ENCODE peak calls at places on chromosomes 1 and 21, in eight cellular contexts. N, V, U, R, E, A, Z and D are unnamed samples.

GRCh38 chr1:197614916-197615692 is 160.2 kb downstream of the DENND1B start:
- DNase-seq in A (peak), E (no peak), Z (peak), R (no peak), U (peak), N (peak), V (no peak), D (peak)

GRCh38 chr1:147243228-147243685 is 773 bp downstream of the CHD1L start:
- DNase-seq in A (peak), V (no peak), N (peak), Z (no peak), R (peak), U (peak), E (no peak), D (peak)

GRCh38 chr1:60132985-60133673 is 59.6 kb upstream of the C1orf87 start:
- DNase-seq in N (no peak), E (no peak), R (peak), V (no peak), U (no peak), Z (no peak), A (no peak), D (peak)

GRCh38 chr1:22557341-22557950 is 5.8 kb upstream of the EPHA8 start:
- DNase-seq in Z (no peak), R (no peak), A (no peak), E (no peak), V (no peak), N (no peak), U (no peak), D (no peak)

GRCh38 chr1:9903801-9904527 is 6.1 kb downstream of the CTNNBIP1 start:
- DNase-seq in A (no peak), N (no peak), Z (no peak), U (no peak), R (no peak), V (no peak), E (no peak), D (no peak)

GRCh38 chr1:112715264-112716053 is at the start of gene PPM1J:
- DNase-seq in Z (peak), U (peak), V (peak), E (peak), N (peak), A (peak), R (peak), D (peak)

GRCh38 chr1:211944733-211945500 is 90.4 kb downstream of the INTS7 start:
- DNase-seq in N (peak), V (peak), U (no peak), R (no peak), Z (no peak), E (peak), A (peak), D (peak)

GRCh38 chr1:206717237-206717989 is 32.7 kb downstream of the MAPKAPK2 start:
- DNase-seq in E (no peak), V (no peak), A (no peak), Z (peak), N (no peak), R (no peak), U (peak), D (no peak)

GRCh38 chr1:66532798-66533783 is 862 bp upstream of the SGIP1 start:
- DNase-seq in E (no peak), V (no peak), R (peak), Z (no peak), N (peak), U (peak), A (no peak), D (peak)

GRCh38 chr1:208201241-208201640 is 42.9 kb downstream of the PLXNA2 start:
- DNase-seq in U (peak), V (peak), E (no peak), Z (no peak), R (no peak), N (no peak), A (peak), D (peak)

GRCh38 chr1:55129194-55129728 is 85.9 kb downstream of the USP24 start:
- DNase-seq in N (no peak), R (no peak), Z (no peak), V (no peak), U (no peak), E (no peak), A (no peak), D (peak)

GRCh38 chr1:168585191-168585590 is 8.8 kb downstream of the XCL1 start:
- DNase-seq in E (no peak), N (no peak), V (peak), A (no peak), Z (no peak), R (no peak), U (no peak), D (peak)

GRCh38 chr1:158809862-158810261 is 21.3 kb upstream of the MNDA start:
- DNase-seq in N (no peak), U (no peak), A (no peak), Z (no peak), R (no peak), V (no peak), E (no peak), D (no peak)

GRCh38 chr1:245156041-245156735 is 1.4 kb downstream of the KIF26B start:
- DNase-seq in U (peak), E (peak), N (peak), R (peak), A (peak), Z (no peak), V (peak), D (peak)

GRCh38 chr1:3548156-3548893 is 63.0 kb downstream of the MEGF6 start:
- DNase-seq in E (no peak), U (no peak), R (no peak), Z (no peak), V (no peak), A (no peak), N (peak), D (peak)

GRCh38 chr1:2925923-2926322 is 95.3 kb upstream of the ACTRT2 start:
- DNase-seq in R (no peak), U (no peak), N (no peak), E (no peak), Z (no peak), V (no peak), A (no peak), D (no peak)

GRCh38 chr1:63559357-63559756 is 33.9 kb upstream of the PGM1 start:
- DNase-seq in V (no peak), A (no peak), U (no peak), E (no peak), R (no peak), N (no peak), Z (no peak), D (no peak)

GRCh38 chr1:243325305-243325890 is 69.6 kb downstream of the SDCCAG8 start:
- DNase-seq in V (peak), N (no peak), R (peak), Z (no peak), A (peak), E (no peak), U (peak), D (peak)

GRCh38 chr1:167477962-167478361 is 40.4 kb downstream of the CD247 start:
- DNase-seq in E (no peak), Z (no peak), U (no peak), N (no peak), R (no peak), V (no peak), A (no peak), D (no peak)

GRCh38 chr1:18738617-18739016 is 108.0 kb downstream of the PAX7 start:
- DNase-seq in E (no peak), U (no peak), Z (no peak), V (no peak), N (no peak), R (no peak), A (no peak), D (no peak)

GRCh38 chr1:182143154-182143657 is 81.7 kb upstream of the ZNF648 start:
- DNase-seq in A (peak), Z (peak), R (peak), U (peak), N (peak), E (peak), V (peak), D (peak)

GRCh38 chr1:182143825-182144661 is 82.5 kb upstream of the ZNF648 start:
- DNase-seq in V (no peak), Z (no peak), E (no peak), A (no peak), R (peak), N (peak), U (peak), D (peak)

GRCh38 chr1:182146286-182146685 is 84.8 kb upstream of the ZNF648 start:
- DNase-seq in A (no peak), V (no peak), E (no peak), R (no peak), U (no peak), Z (no peak), N (no peak), D (no peak)

GRCh38 chr1:182149411-182149965 is 88.0 kb upstream of the ZNF648 start:
- DNase-seq in N (no peak), Z (no peak), E (no peak), A (no peak), V (no peak), U (peak), R (no peak), D (peak)

DNA sequence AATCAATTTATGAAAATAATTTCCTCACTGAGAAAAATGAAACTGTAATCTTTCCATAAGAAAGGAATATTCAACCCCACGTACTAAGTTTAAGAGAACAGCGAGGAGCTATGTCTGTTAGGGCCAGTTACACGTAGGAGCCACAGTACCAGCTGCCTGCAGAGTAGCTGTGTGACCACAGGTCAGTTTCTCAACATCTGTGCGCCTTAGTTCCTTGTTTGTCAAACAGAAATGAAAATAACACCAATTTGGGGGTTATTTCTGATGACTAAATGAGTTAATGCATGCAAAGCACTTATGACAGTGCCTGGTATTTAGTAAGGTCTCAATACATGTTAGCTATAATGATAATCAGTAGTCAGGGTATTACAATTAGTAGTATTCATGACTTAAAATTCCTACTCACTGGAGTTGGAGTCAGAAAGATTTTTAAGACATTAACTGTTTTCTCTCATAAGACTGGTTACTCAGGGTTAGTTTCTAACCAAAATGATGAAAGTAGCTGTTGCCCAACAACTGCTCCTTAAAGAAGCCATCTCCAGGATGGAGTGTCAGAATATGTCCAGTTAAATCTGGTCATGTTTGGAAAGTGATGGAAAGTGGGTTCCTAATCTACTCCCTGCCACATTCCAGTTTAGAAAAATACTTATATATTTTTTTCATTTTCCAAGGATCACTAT is 85.8 kb upstream of the ZNF648 start:
- DNase-seq in N (no peak), E (no peak), R (no peak), Z (peak), V (no peak), U (no peak), A (no peak), D (no peak)
- TF ChIP-seq USF2 in N (no peak), E (no peak), R (no peak), Z (no peak), V (no peak), U (no peak), A (no peak), D (no peak)

GRCh38 chr1:117676615-117677130 is 70.8 kb downstream of the TENT5C start:
- DNase-seq in A (no peak), U (no peak), R (no peak), Z (no peak), N (no peak), E (no peak), V (no peak), D (no peak)
- TF ChIP-seq USF2 in A (no peak), U (no peak), R (no peak), Z (no peak), N (no peak), E (no peak), V (no peak), D (no peak)

DNA sequence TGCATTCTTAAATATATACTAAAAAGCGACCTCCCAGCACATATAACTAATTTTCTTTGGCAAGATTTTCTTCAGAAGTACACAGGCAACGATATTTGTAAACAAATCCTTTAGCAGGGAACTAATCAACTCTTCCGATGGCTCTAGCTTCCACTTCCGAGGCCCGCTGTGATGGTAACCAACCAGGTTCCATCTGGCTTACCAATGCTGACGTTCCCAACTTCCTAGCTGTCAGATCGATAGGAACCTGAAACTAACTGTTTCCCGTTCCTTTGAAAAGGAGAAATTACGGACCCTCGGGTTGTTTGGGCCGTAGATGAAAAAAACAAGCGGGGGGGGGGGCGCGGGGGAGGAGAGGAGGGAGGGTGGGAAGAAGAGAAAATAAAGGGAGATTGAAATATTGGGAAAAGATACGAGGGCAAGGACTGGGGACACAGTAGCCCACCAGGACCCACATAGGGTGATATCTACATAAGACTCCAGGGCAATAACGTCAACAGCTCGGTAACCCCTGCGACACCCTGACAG is 513 bp downstream of the GTF2B start:
- DNase-seq in V (no peak), U (peak), A (peak), Z (no peak), N (peak), E (no peak), R (peak), D (peak)
- TF ChIP-seq USF2 in V (no peak), U (no peak), A (no peak), Z (no peak), N (no peak), E (no peak), R (no peak), D (no peak)

DNA sequence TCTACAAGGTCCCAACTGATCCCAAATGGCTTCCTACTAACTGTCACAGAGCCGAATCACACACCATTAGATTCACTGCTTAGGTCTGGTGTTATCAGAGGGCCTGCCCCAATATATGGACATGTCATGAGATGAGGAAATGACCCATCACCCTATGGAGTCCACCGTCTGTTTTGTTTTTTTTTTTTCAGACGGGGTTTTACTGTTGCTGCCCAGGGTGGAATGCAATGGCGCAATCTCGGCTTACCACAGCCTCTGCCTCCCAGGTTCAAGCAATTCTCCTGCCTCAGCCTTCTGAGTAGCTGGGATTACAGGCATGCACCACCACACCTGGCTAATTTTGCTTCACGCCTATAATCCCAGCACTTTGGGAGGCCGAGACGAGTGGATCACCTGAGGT is 83.7 kb upstream of the ETS2 start:
- DNase-seq in E (no peak), V (no peak), U (no peak), Z (no peak), A (no peak), N (no peak), R (no peak), D (no peak)
- TF ChIP-seq USF2 in E (no peak), V (no peak), U (no peak), Z (no peak), A (no peak), N (no peak), R (no peak), D (no peak)

GRCh38 chr1:61412601-61413000 is 312.3 kb downstream of the TM2D1 start:
- DNase-seq in U (no peak), Z (no peak), A (no peak), V (no peak), N (no peak), E (no peak), R (no peak), D (no peak)
- TF ChIP-seq USF2 in U (no peak), Z (no peak), A (no peak), V (no peak), N (no peak), E (no peak), R (no peak), D (no peak)

GRCh38 chr1:202289009-202289408 is 52.7 kb downstream of the UBE2T start:
- DNase-seq in A (no peak), U (no peak), R (no peak), N (no peak), E (no peak), Z (no peak), V (no peak), D (no peak)
- TF ChIP-seq USF2 in A (no peak), U (no peak), R (no peak), N (no peak), E (no peak), Z (no peak), V (no peak), D (no peak)